ENCODE peak calls at places on chromosomes 16 and 17, in nine cellular contexts. Q, G, N, I, L, D, S, Z and E are unnamed samples.

GRCh38 chr16:8623634-8624033 is 2.1 kb downstream of the METTL22 start:
- DNase-seq in Q (no peak), G (no peak), N (no peak), I (no peak), L (peak; percentile 10), D (no peak), S (peak; percentile 35), Z (no peak), E (no peak)

GRCh38 chr17:65434251-65434650 is 127.2 kb downstream of the AXIN2 start:
- DNase-seq in Q (no peak), G (no peak), N (no peak), I (peak; percentile 30), L (no peak), D (no peak), S (no peak), Z (no peak), E (no peak)

GRCh38 chr17:50684288-50684611 is 23.5 kb downstream of the ANKRD40 start:
- DNase-seq in Q (no peak), G (no peak), N (no peak), I (no peak), L (no peak), D (no peak), S (no peak), Z (no peak), E (no peak)

GRCh38 chr17:42307362-42307927 is 19.1 kb downstream of the STAT5A start:
- DNase-seq in Q (no peak), G (no peak), N (no peak), I (no peak), L (no peak), D (no peak), S (no peak), Z (no peak), E (no peak)

GRCh38 chr16:49766280-49766679 is 89.6 kb downstream of the ZNF423 start:
- DNase-seq in Q (no peak), G (no peak), N (no peak), I (no peak), L (no peak), D (no peak), S (no peak), Z (no peak), E (no peak)

GRCh38 chr17:63545302-63545928 is 4.9 kb upstream of the DCAF7 start:
- DNase-seq in Q (no peak), G (peak; percentile 9), N (no peak), I (no peak), L (no peak), D (no peak), S (no peak), Z (no peak), E (no peak)

GRCh38 chr17:80663783-80664206 is 119.2 kb downstream of the RPTOR start:
- DNase-seq in Q (no peak), G (peak; percentile 75), N (peak; percentile 39), I (peak; percentile 23), L (no peak), D (no peak), S (no peak), Z (no peak), E (no peak)

GRCh38 chr17:44375196-44376017 is 11.8 kb upstream of the FAM171A2 start:
- DNase-seq in Q (no peak), G (no peak), N (no peak), I (peak; percentile 55), L (no peak), D (no peak), S (no peak), Z (no peak), E (no peak)

GRCh38 chr17:29237476-29238132 is 9.1 kb upstream of the CRYBA1 start:
- DNase-seq in Q (no peak), G (peak; percentile 90), N (no peak), I (no peak), L (peak; percentile 82), D (no peak), S (peak; percentile 42), Z (no peak), E (no peak)

GRCh38 chr16:48901712-48902374 is 291.9 kb upstream of the N4BP1 start:
- DNase-seq in Q (no peak), G (no peak), N (no peak), I (no peak), L (no peak), D (no peak), S (peak; percentile 41), Z (no peak), E (no peak)

GRCh38 chr17:55926276-55926995 is 175.6 kb downstream of the PCTP start:
- DNase-seq in Q (no peak), G (no peak), N (no peak), I (peak; percentile 10), L (no peak), D (no peak), S (no peak), Z (no peak), E (no peak)

GRCh38 chr17:12463102-12463501 is 202.6 kb upstream of the MYOCD start:
- DNase-seq in Q (no peak), G (peak; percentile 22), N (no peak), I (no peak), L (peak; percentile 67), D (no peak), S (no peak), Z (no peak), E (no peak)

GRCh38 chr16:58299757-58300349 is 5.0 kb upstream of the PRSS54 start:
- DNase-seq in Q (no peak), G (peak; percentile 10), N (no peak), I (peak; percentile 61), L (peak; percentile 7), D (no peak), S (peak; percentile 38), Z (no peak), E (no peak)

GRCh38 chr16:54178491-54178976 is 108.1 kb downstream of the IRX3 start:
- DNase-seq in Q (peak; percentile 22), G (no peak), N (no peak), I (peak; percentile 85), L (no peak), D (no peak), S (no peak), Z (no peak), E (no peak)

GRCh38 chr17:40104570-40105471 is 4.4 kb upstream of the NR1D1 start:
- DNase-seq in Q (no peak), G (no peak), N (no peak), I (no peak), L (no peak), D (no peak), S (no peak), Z (no peak), E (no peak)

GRCh38 chr16:53822936-53823529 is 119.1 kb downstream of the FTO start:
- DNase-seq in Q (no peak), G (peak; percentile 14), N (no peak), I (no peak), L (peak; percentile 8), D (no peak), S (no peak), Z (no peak), E (no peak)

GRCh38 chr17:35674552-35674951 is 56.9 kb upstream of the RASL10B start:
- DNase-seq in Q (no peak), G (no peak), N (no peak), I (no peak), L (no peak), D (no peak), S (no peak), Z (no peak), E (no peak)

GRCh38 chr17:8935194-8935593 is 30.3 kb downstream of the PIK3R5 start:
- DNase-seq in Q (no peak), G (no peak), N (no peak), I (no peak), L (no peak), D (no peak), S (no peak), Z (no peak), E (no peak)

GRCh38 chr17:48630925-48631692 is 5.0 kb upstream of the HOXB9 start:
- DNase-seq in Q (no peak), G (no peak), N (no peak), I (peak; percentile 31), L (no peak), D (no peak), S (no peak), Z (no peak), E (no peak)

GRCh38 chr17:19876524-19877161 is 8.9 kb upstream of the ULK2 start:
- DNase-seq in Q (no peak), G (no peak), N (peak; percentile 42), I (no peak), L (no peak), D (no peak), S (no peak), Z (peak; percentile 59), E (no peak)

GRCh38 chr16:78242231-78242630 is 142.8 kb downstream of the WWOX start:
- DNase-seq in Q (no peak), G (no peak), N (no peak), I (no peak), L (no peak), D (no peak), S (no peak), Z (no peak), E (no peak)

GRCh38 chr17:80544655-80545498 is at the start of gene RPTOR:
- DNase-seq in Q (peak; percentile 88), G (peak; percentile 90), N (peak; percentile 88), I (peak; percentile 91), L (peak; percentile 95), D (peak; percentile 72), S (peak; percentile 90), Z (peak; percentile 60), E (peak; percentile 72)

GRCh38 chr16:5314377-5314776 is 216.8 kb upstream of the EEF2KMT start:
- DNase-seq in Q (no peak), G (no peak), N (no peak), I (no peak), L (no peak), D (no peak), S (no peak), Z (no peak), E (no peak)

GRCh38 chr16:85878875-85879274 is 20.1 kb upstream of the IRF8 start:
- DNase-seq in Q (no peak), G (peak; percentile 68), N (no peak), I (peak; percentile 29), L (peak; percentile 68), D (no peak), S (peak; percentile 80), Z (no peak), E (no peak)

GRCh38 chr17:8861482-8862181 is 5.8 kb downstream of the PIK3R6 start:
- DNase-seq in Q (no peak), G (no peak), N (no peak), I (no peak), L (no peak), D (no peak), S (no peak), Z (no peak), E (no peak)

GRCh38 chr16:68088130-68088972 is 3.2 kb downstream of the NFATC3 start:
- DNase-seq in Q (no peak), G (no peak), N (no peak), I (no peak), L (no peak), D (no peak), S (no peak), Z (no peak), E (no peak)